ENCODE peak calls at places on chromosomes 16 and 17, in four cellular contexts. D is A673, W is H54, S is left lung. C is an unnamed sample.

GRCh38 chr16:19765860-19766553 is 47.9 kb downstream of the IQCK start:
- DNase-seq in D (no peak), W (no peak), S (peak; percentile 60), C (no peak)

GRCh38 chr17:44354582-44355309 is 8.9 kb downstream of the FAM171A2 start:
- DNase-seq in D (no peak), W (no peak), S (no peak), C (no peak)

GRCh38 chr17:8522577-8522976 is 86.9 kb downstream of the NDEL1 start:
- DNase-seq in D (no peak), W (no peak), S (no peak), C (no peak)

GRCh38 chr16:65176603-65177002 is 54.7 kb upstream of the CDH11 start:
- DNase-seq in D (no peak), W (no peak), S (peak; percentile 41), C (no peak)

GRCh38 chr17:42018339-42018738 is 1.1 kb upstream of the DNAJC7 start:
- DNase-seq in D (no peak), W (no peak), S (no peak), C (no peak)

GRCh38 chr17:60141111-60142018 is 8.4 kb upstream of the CA4 start:
- DNase-seq in D (no peak), W (no peak), S (no peak), C (no peak)

GRCh38 chr16:2715519-2715918 is 4.5 kb downstream of the PRSS27 start:
- DNase-seq in D (peak; percentile 68), W (no peak), S (peak; percentile 58), C (no peak)

GRCh38 chr16:67311607-67312449 is 14.7 kb downstream of the KCTD19 start:
- DNase-seq in D (peak; percentile 31), W (peak; percentile 95), S (no peak), C (peak; percentile 94)

GRCh38 chr16:79601092-79601977 is 798 bp upstream of the MAF start:
- DNase-seq in D (no peak), W (no peak), S (peak; percentile 70), C (peak; percentile 75)

GRCh38 chr17:68089881-68090280 is 54.3 kb downstream of the KPNA2 start:
- DNase-seq in D (peak; percentile 76), W (peak; percentile 34), S (peak; percentile 73), C (peak; percentile 88)

GRCh38 chr16:58021661-58022551 is 3.6 kb upstream of the MMP15 start:
- DNase-seq in D (no peak), W (peak; percentile 65), S (no peak), C (no peak)

GRCh38 chr17:71460943-71461342 is 659.9 kb upstream of the SOX9 start:
- DNase-seq in D (peak; percentile 40), W (no peak), S (no peak), C (peak; percentile 28)

GRCh38 chr16:89422905-89423630 is 67.3 kb downstream of the ANKRD11 start:
- DNase-seq in D (no peak), W (peak; percentile 66), S (no peak), C (peak; percentile 45)

GRCh38 chr17:27408891-27409290 is 47.4 kb upstream of the KSR1 start:
- DNase-seq in D (peak; percentile 56), W (peak; percentile 10), S (peak; percentile 26), C (no peak)

GRCh38 chr17:17694229-17695081 is 13.2 kb downstream of the RAI1 start:
- DNase-seq in D (peak; percentile 74), W (peak; percentile 93), S (peak; percentile 74), C (peak; percentile 73)

GRCh38 chr17:76131692-76132573 is 9.1 kb downstream of the FOXJ1 start:
- DNase-seq in D (no peak), W (no peak), S (no peak), C (no peak)

GRCh38 chr17:17874478-17874877 is 37.7 kb upstream of the SREBF1 start:
- DNase-seq in D (no peak), W (peak; percentile 87), S (no peak), C (no peak)

GRCh38 chr17:58703137-58703846 is 10.9 kb downstream of the RAD51C start:
- DNase-seq in D (no peak), W (peak; percentile 32), S (no peak), C (no peak)

GRCh38 chr17:42361781-42362186 is 26.5 kb downstream of the STAT3 start:
- DNase-seq in D (no peak), W (no peak), S (no peak), C (no peak)

GRCh38 chr17:489758-490329 is 137.2 kb upstream of the RPH3AL start:
- DNase-seq in D (peak; percentile 58), W (peak; percentile 42), S (no peak), C (peak; percentile 57)

GRCh38 chr17:64146418-64147109 is 16.6 kb upstream of the ERN1 start:
- DNase-seq in D (peak; percentile 62), W (no peak), S (peak; percentile 68), C (peak; percentile 77)

GRCh38 chr17:42886283-42887176 is 14.1 kb upstream of the G6PC1 start:
- DNase-seq in D (no peak), W (no peak), S (no peak), C (no peak)

GRCh38 chr16:56667581-56668571 is at the start of gene MT1G:
- DNase-seq in D (peak; percentile 63), W (no peak), S (no peak), C (no peak)

GRCh38 chr16:58455750-58456149 is 44.2 kb upstream of the NDRG4 start:
- DNase-seq in D (no peak), W (no peak), S (no peak), C (no peak)

GRCh38 chr16:16184594-16184993 is 38.7 kb downstream of the ABCC6 start:
- DNase-seq in D (no peak), W (no peak), S (no peak), C (no peak)

GRCh38 chr16:56469748-56470147 is 18.4 kb downstream of the OGFOD1 start:
- DNase-seq in D (no peak), W (no peak), S (no peak), C (no peak)

GRCh38 chr16:13453325-13453724 is 466.6 kb upstream of the ERCC4 start:
- DNase-seq in D (no peak), W (no peak), S (no peak), C (no peak)

GRCh38 chr17:67280279-67280678 is 35.3 kb upstream of the HELZ start:
- DNase-seq in D (no peak), W (no peak), S (no peak), C (no peak)

GRCh38 chr16:56350491-56351405 is 74.6 kb downstream of the AMFR start:
- DNase-seq in D (no peak), W (no peak), S (no peak), C (no peak)

GRCh38 chr17:27502526-27503324 is 46.5 kb downstream of the KSR1 start:
- DNase-seq in D (no peak), W (no peak), S (no peak), C (peak; percentile 53)

GRCh38 chr16:60651351-60651750 is 1384.9 kb downstream of the CDH8 start:
- DNase-seq in D (no peak), W (no peak), S (no peak), C (no peak)

GRCh38 chr16:17921357-17921978 is 415.1 kb downstream of the NPIPA8 start:
- DNase-seq in D (peak; percentile 31), W (peak; percentile 9), S (peak; percentile 33), C (peak; percentile 53)

GRCh38 chr17:18950944-18951905 is 740 bp upstream of the SLC5A10 start:
- DNase-seq in D (peak; percentile 26), W (no peak), S (no peak), C (no peak)

GRCh38 chr17:731943-732787 is at the start of gene TLCD3A:
- DNase-seq in D (peak; percentile 74), W (peak; percentile 69), S (peak; percentile 77), C (peak; percentile 63)

C was measured in SJSA1.